ENCODE peak calls at places on chromosomes 7 and 10, in seven cellular contexts. E is A549, J is K562, K is IMR-90, V is HCT116, X is GM12878, H is HepG2. P is an unnamed sample.

GRCh38 chr7:120806669-120807068 is 51.3 kb downstream of the TSPAN12 start:
- DNase-seq in E (no peak), J (no peak), K (peak; percentile 3), V (no peak), X (no peak), H (no peak), P (no peak)

GRCh38 chr7:151310578-151310977 is 31.0 kb upstream of the NUB1 start:
- DNase-seq in E (peak; percentile 37), J (peak; percentile 57), K (peak; percentile 13), V (no peak), X (no peak), H (peak; percentile 62), P (no peak)

GRCh38 chr10:23341004-23341403 is 3.6 kb downstream of the C10orf67 start:
- DNase-seq in E (no peak), J (no peak), K (peak; percentile 30), V (no peak), X (no peak), H (no peak), P (no peak)

GRCh38 chr10:124743188-124744046 is 761 bp downstream of the FAM53B start:
- DNase-seq in E (peak; percentile 54), J (peak; percentile 46), K (no peak), V (no peak), X (no peak), H (no peak), P (peak; percentile 71)

GRCh38 chr7:44081266-44081748 is 1.0 kb downstream of the POLM start:
- DNase-seq in E (no peak), J (peak; percentile 87), K (no peak), V (no peak), X (no peak), H (no peak), P (no peak)

GRCh38 chr10:109894516-109894915 is 28.8 kb downstream of the XPNPEP1 start:
- DNase-seq in E (no peak), J (no peak), K (peak; percentile 88), V (no peak), X (no peak), H (no peak), P (no peak)

GRCh38 chr10:11446895-11447294 is 164.6 kb downstream of the USP6NL start:
- DNase-seq in E (no peak), J (no peak), K (no peak), V (no peak), X (no peak), H (no peak), P (no peak)

GRCh38 chr10:115871855-115872254 is 401.2 kb downstream of the GFRA1 start:
- DNase-seq in E (no peak), J (no peak), K (no peak), V (no peak), X (no peak), H (no peak), P (no peak)

GRCh38 chr10:97861924-97862323 is 12.3 kb downstream of the GOLGA7B start:
- DNase-seq in E (no peak), J (no peak), K (no peak), V (no peak), X (no peak), H (peak; percentile 62), P (no peak)

GRCh38 chr10:44978213-44978569 is 418 bp downstream of the DEPP1 start:
- DNase-seq in E (no peak), J (no peak), K (no peak), V (no peak), X (no peak), H (no peak), P (no peak)

GRCh38 chr7:149202831-149203231 is 7.5 kb downstream of the ZNF282 start:
- DNase-seq in E (no peak), J (no peak), K (peak; percentile 31), V (no peak), X (no peak), H (no peak), P (no peak)

GRCh38 chr10:30095811-30096422 is 36.5 kb upstream of the JCAD start:
- DNase-seq in E (no peak), J (no peak), K (no peak), V (no peak), X (no peak), H (peak; percentile 64), P (no peak)

GRCh38 chr10:15472431-15473400 is 101.6 kb upstream of the FAM171A1 start:
- DNase-seq in E (no peak), J (no peak), K (peak; percentile 7), V (no peak), X (no peak), H (no peak), P (peak; percentile 58)

GRCh38 chr7:37109016-37109415 is 339.6 kb downstream of the ELMO1 start:
- DNase-seq in E (no peak), J (no peak), K (no peak), V (no peak), X (no peak), H (peak; percentile 28), P (no peak)

GRCh38 chr7:35971133-35971995 is 170.5 kb downstream of the SEPTIN7 start:
- DNase-seq in E (no peak), J (peak; percentile 10), K (no peak), V (no peak), X (no peak), H (no peak), P (no peak)

GRCh38 chr7:31056775-31057346 is 4.8 kb downstream of the ADCYAP1R1 start:
- DNase-seq in E (no peak), J (no peak), K (no peak), V (peak; percentile 24), X (no peak), H (no peak), P (no peak)

GRCh38 chr7:113824117-113824823 is 94.5 kb downstream of the PPP1R3A start:
- DNase-seq in E (no peak), J (no peak), K (no peak), V (no peak), X (no peak), H (no peak), P (no peak)

GRCh38 chr7:781228-781864 is 50.9 kb upstream of the SUN1 start:
- DNase-seq in E (no peak), J (no peak), K (no peak), V (no peak), X (no peak), H (no peak), P (no peak)

GRCh38 chr10:5089869-5090268 is 4.3 kb upstream of the AKR1C3 start:
- DNase-seq in E (no peak), J (peak; percentile 35), K (peak; percentile 28), V (peak; percentile 34), X (no peak), H (peak; percentile 43), P (no peak)

GRCh38 chr7:78434281-78434680 is 635.7 kb downstream of the PHTF2 start:
- DNase-seq in E (no peak), J (no peak), K (no peak), V (no peak), X (no peak), H (no peak), P (no peak)

GRCh38 chr7:100949931-100950443 is 653 bp downstream of the MUC3A start:
- DNase-seq in E (no peak), J (no peak), K (no peak), V (no peak), X (no peak), H (no peak), P (no peak)

DNA sequence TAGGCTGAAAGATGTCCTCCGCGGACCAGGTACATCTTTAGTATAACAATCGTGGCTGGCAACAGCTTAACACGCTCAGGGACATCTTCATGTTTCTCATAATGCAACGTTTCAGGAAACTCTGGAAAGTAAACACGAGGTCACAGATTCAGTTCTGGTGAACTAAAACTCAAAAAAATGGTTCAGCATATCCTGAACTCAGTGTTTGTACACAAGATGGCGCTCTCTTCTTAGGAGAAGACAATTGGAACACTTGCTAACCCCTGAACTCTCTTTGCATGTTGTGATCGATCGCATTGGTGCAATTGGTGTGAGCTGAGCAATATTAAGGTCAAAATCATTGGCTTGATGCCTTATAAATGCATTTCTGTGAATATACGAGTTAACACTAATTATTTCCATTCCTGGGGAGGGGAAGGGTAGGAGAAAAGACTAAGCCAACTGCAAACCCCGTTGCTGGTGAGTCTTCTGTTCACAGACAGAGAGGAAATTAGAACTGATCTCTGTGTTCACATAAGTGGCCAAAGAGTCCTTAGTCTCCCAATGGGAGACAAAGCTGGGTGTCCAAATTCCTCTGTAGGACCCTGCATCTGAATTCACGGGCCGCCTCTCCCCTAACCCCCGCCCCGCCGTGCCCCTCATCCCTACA is 52.6 kb upstream of the FAM180A start:
- DNase-seq in E (peak; percentile 71), J (peak; percentile 83), K (peak; percentile 74), V (peak; percentile 58), X (peak; percentile 35), H (peak; percentile 65), P (peak; percentile 49)
- TF ChIP-seq CEBPB in E (no peak), J (no peak), K (no peak), V (no peak), X (no peak), H (no peak), P (no peak)

DNA sequence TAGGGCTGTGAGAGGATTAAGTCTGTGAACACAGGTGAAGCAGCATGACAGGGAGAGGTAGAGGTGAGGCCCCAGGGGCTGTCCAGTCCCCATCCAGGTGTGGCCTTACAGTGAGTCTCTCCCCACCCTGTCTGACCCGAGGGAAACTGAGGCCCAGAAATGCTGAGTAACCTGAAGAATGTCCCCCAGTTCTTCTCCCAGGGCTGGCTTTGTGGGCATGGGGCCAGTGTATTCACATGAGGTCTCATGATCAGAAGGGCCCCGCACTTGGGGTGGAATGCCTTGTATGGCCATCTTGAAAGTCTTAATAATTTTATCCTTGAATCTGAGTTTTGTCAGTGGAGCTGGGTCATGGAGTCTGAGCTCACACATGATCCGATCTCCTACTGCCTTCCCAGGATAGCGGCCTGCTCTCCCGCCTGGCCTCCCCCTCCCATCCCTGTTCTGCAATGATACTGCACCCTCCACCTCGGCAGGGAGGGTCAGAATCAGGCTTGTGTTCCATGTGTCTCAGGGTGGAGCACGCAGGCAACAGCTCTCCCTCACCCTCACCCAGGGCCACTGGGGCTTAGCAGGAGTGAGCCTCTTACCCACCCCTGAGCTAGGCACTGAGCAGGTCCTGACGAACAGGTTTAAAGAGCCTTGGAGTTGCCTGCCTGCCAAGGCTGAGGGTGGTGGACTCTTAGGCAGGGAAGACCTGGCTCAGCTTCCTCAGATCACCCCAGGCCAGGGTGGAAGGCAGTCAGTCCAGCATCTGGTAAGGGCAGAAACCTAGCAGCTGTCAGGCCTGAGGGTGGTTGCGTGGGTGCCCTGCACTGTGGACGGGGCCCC is 41.4 kb upstream of the NPFFR1 start:
- DNase-seq in E (no peak), J (no peak), K (no peak), V (no peak), X (no peak), H (no peak), P (no peak)
- TF ChIP-seq CEBPB in E (no peak), J (no peak), K (no peak), V (no peak), X (no peak), H (no peak), P (no peak)

DNA sequence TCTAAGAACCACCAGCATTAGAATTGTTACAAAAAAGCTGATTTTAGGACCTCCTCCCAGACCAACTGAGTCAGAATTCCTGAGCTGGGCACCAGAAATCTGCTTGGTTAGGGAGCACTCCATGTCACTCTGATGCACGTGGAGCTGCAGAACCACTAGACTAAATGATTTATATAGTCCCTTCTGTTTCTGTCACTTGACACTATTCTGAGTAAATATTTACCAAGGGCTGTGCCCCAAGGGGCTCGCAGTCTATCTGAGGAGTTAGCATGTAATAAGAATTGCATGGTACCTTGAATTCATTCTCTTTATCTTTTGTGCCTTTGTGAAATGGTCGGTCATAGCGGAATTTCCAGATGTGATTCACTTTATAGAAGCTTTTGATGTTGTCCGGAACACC is 196.0 kb upstream of the IMMP2L start:
- DNase-seq in E (no peak), J (no peak), K (no peak), V (no peak), X (no peak), H (no peak), P (no peak)
- TF ChIP-seq CEBPB in E (no peak), J (no peak), K (no peak), V (no peak), X (no peak), H (no peak), P (no peak)

GRCh38 chr7:96355990-96356506 is 34.1 kb upstream of the SLC25A13 start:
- DNase-seq in E (no peak), J (no peak), K (no peak), V (no peak), X (no peak), H (no peak), P (no peak)
- TF ChIP-seq CEBPB in E (no peak), J (no peak), K (no peak), V (no peak), X (no peak), H (no peak), P (no peak)

P was measured in H1.